ENCODE peak calls at places on chromosomes 4 and X, in nine cellular contexts. H, R, B, Y, G, P, Q, T and C are unnamed samples.

GRCh38 chrX:65985922-65986588 is 53.8 kb downstream of the VSIG4 start:
- DNase-seq in Q (peak; percentile 74), P (peak; percentile 25), G (no peak), H (peak; percentile 60), R (peak; percentile 54), T (peak; percentile 18), B (peak; percentile 3), Y (peak; percentile 60), C (peak; percentile 39)

GRCh38 chrX:129530410-129530809 is 7.1 kb upstream of the SMARCA1 start:
- DNase-seq in T (no peak), B (no peak), R (no peak), Q (no peak), P (no peak), Y (no peak), G (no peak), H (no peak), C (no peak)

GRCh38 chrX:118772051-118772450 is 44.6 kb downstream of the IL13RA1 start:
- DNase-seq in B (no peak), P (no peak), R (no peak), H (no peak), G (no peak), Y (no peak), T (no peak), Q (no peak), C (no peak)

GRCh38 chr4:56158483-56158882 is 209.7 kb downstream of the CEP135 start:
- DNase-seq in H (no peak), Y (no peak), R (no peak), T (no peak), B (no peak), G (no peak), Q (no peak), P (no peak), C (no peak)

GRCh38 chr4:75169020-75169814 is 236.3 kb downstream of the PARM1 start:
- DNase-seq in T (no peak), R (no peak), H (peak; percentile 26), Y (no peak), G (no peak), Q (no peak), P (no peak), B (no peak), C (no peak)

GRCh38 chrX:8870411-8870810 is 69.2 kb upstream of the FAM9A start:
- DNase-seq in P (no peak), G (no peak), H (no peak), Y (no peak), B (no peak), Q (no peak), T (no peak), R (no peak), C (no peak)

GRCh38 chr4:68817386-68817785 is 1.6 kb downstream of the UGT2B10 start:
- DNase-seq in R (no peak), Y (no peak), H (no peak), B (no peak), G (no peak), T (no peak), Q (no peak), P (no peak), C (no peak)

GRCh38 chr4:175536852-175537453 is 275.1 kb downstream of the GPM6A start:
- DNase-seq in B (peak; percentile 8), Y (no peak), R (peak; percentile 33), H (peak; percentile 47), P (no peak), T (no peak), Q (peak; percentile 53), G (no peak), C (no peak)

GRCh38 chr4:181959121-181959520 is 284.1 kb upstream of the TENM3 start:
- DNase-seq in P (no peak), Q (no peak), R (peak; percentile 84), B (no peak), H (peak; percentile 17), T (no peak), G (no peak), Y (no peak), C (no peak)

GRCh38 chrX:154598656-154599055 is 13.7 kb downstream of the CTAG1A start:
- DNase-seq in G (peak; percentile 20), R (no peak), B (no peak), T (no peak), Y (no peak), Q (no peak), P (no peak), H (no peak), C (no peak)

GRCh38 chr4:181821039-181822004 is 421.9 kb upstream of the TENM3 start:
- DNase-seq in T (no peak), B (no peak), G (no peak), Y (no peak), H (no peak), R (peak; percentile 44), Q (no peak), P (no peak), C (no peak)

GRCh38 chr4:140308366-140309123 is 64.9 kb upstream of the SCOC start:
- DNase-seq in Y (no peak), P (peak; percentile 19), R (peak; percentile 94), T (no peak), H (no peak), G (peak; percentile 66), Q (no peak), B (no peak), C (no peak)